ENCODE peak calls at places on chromosomes 5 and 9, in six cellular contexts. F is colonic mucosa; M is Karpas-422; V is cardiac muscle cell; K is CD8-positive, alpha-beta memory T cell; J is A549. R is an unnamed sample.

GRCh38 chr5:36150676-36151433 is 832 bp downstream of the LMBRD2 start:
- DNase-seq in J (peak), K (peak), M (peak), V (peak), F (peak), R (no peak)

GRCh38 chr9:136765041-136765440 is 723 bp upstream of the LCN15 start:
- DNase-seq in J (no peak), F (no peak), V (no peak), K (no peak), M (no peak), R (no peak)

GRCh38 chr5:174281855-174282254 is 236.3 kb downstream of the NSG2 start:
- DNase-seq in V (no peak), K (no peak), J (no peak), M (no peak), F (no peak), R (no peak)

GRCh38 chr5:103780794-103781193 is 218.2 kb upstream of the NUDT12 start:
- DNase-seq in V (no peak), M (no peak), J (no peak), K (no peak), F (no peak), R (no peak)

GRCh38 chr5:1732238-1732880 is 67.3 kb downstream of the MRPL36 start:
- DNase-seq in M (no peak), V (no peak), K (no peak), F (peak), J (peak), R (peak)

GRCh38 chr5:7068156-7068555 is 327.8 kb upstream of the ADCY2 start:
- DNase-seq in F (no peak), J (no peak), V (no peak), K (no peak), M (no peak), R (no peak)

GRCh38 chr9:101999441-101999840 is 261.0 kb upstream of the GRIN3A start:
- DNase-seq in J (no peak), K (no peak), F (no peak), M (no peak), V (no peak), R (no peak)

GRCh38 chr9:87713278-87713989 is 12.5 kb upstream of the CTSL start:
- DNase-seq in M (no peak), F (peak), V (no peak), K (no peak), J (peak), R (peak)

GRCh38 chr9:91789941-91790340 is 160.1 kb downstream of the ROR2 start:
- DNase-seq in J (no peak), V (no peak), F (no peak), M (no peak), K (no peak), R (no peak)

GRCh38 chr5:2902186-2902585 is 150.7 kb upstream of the IRX2 start:
- DNase-seq in M (no peak), F (no peak), V (no peak), J (no peak), K (no peak), R (peak)

GRCh38 chr5:121913397-121913796 is 48.4 kb upstream of the SRFBP1 start:
- DNase-seq in J (no peak), M (no peak), V (no peak), F (no peak), K (no peak), R (no peak)

GRCh38 chr9:36328798-36329411 is 70.7 kb upstream of the GNE start:
- DNase-seq in J (peak), V (peak), M (peak), F (peak), K (peak), R (no peak)

GRCh38 chr9:135883410-135884089 is 23.8 kb downstream of the CAMSAP1 start:
- DNase-seq in K (no peak), J (no peak), M (peak), V (no peak), F (no peak), R (peak)

GRCh38 chr5:113039229-113039628 is 62.6 kb downstream of the DCP2 start:
- DNase-seq in V (no peak), F (no peak), J (no peak), K (no peak), M (no peak), R (no peak)

GRCh38 chr9:106886111-106887046 is 23.4 kb downstream of the ZNF462 start:
- DNase-seq in K (no peak), V (no peak), M (no peak), F (no peak), J (no peak), R (no peak)

GRCh38 chr5:160348080-160348479 is 22.3 kb downstream of the C1QTNF2 start:
- DNase-seq in M (no peak), F (no peak), V (no peak), J (no peak), K (no peak), R (no peak)

GRCh38 chr5:176501333-176501732 is 35.9 kb downstream of the RNF44 start:
- DNase-seq in M (no peak), J (no peak), V (no peak), K (no peak), F (no peak), R (no peak)

GRCh38 chr5:137629646-137630045 is 106.2 kb downstream of the KLHL3 start:
- DNase-seq in J (peak), F (no peak), K (no peak), V (peak), M (peak), R (no peak)

GRCh38 chr9:26687421-26687820 is 205.2 kb downstream of the CAAP1 start:
- DNase-seq in J (no peak), K (no peak), V (peak), M (no peak), F (no peak), R (no peak)

GRCh38 chr5:54551292-54551691 is 33.7 kb downstream of the SNX18 start:
- DNase-seq in M (peak), F (no peak), J (no peak), K (no peak), V (no peak), R (no peak)

GRCh38 chr5:171201285-171201684 is 107.8 kb upstream of the TLX3 start:
- DNase-seq in J (no peak), F (no peak), K (no peak), V (peak), M (no peak), R (no peak)

DNA sequence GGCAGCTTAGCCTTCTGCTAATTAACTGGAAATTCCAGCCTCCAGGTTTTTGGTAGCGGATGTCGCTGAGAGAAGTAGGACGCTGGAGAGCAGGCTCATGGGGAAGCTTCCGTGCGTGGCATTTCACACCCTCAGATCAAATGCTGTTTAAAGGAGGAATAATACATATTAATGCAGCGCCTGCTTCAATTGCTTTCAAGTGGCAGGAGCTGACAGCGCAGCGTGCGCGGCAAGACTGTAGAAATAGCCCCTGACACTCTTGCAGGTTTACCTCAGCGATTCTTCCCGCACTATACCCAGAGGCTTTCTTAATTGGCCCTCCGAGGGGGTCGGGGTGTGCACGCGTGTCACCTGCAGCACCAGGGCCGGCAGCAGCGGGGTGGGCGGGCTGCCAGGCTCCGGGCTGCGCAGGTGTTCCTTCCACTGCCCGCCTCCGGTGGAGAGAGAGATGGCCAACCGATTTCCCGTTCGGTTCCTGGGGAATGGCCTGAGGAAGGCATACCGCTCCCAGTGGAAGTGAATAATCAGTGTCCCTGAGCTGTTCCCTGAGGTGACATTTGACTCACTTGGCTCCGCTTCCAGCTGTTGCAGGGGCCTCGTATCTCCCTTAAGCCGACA is 427.9 kb downstream of the KCTD16 start:
- DNase-seq in K (no peak), J (no peak), F (no peak), V (peak), M (no peak), R (no peak)
- H3K4me3 ChIP-seq in K (no peak), J (peak), F (no peak), V (peak), M (no peak), R (peak)

GRCh38 chr5:18744441-18744840 is 1110.2 kb downstream of the TAF11L14 start:
- DNase-seq in J (no peak), M (no peak), V (no peak), K (no peak), F (no peak), R (no peak)

GRCh38 chr5:18742830-18743229 is 1108.6 kb downstream of the TAF11L14 start:
- DNase-seq in K (no peak), V (no peak), F (no peak), J (no peak), M (no peak), R (no peak)

GRCh38 chr5:18745988-18746615 is 1111.8 kb downstream of the TAF11L14 start:
- DNase-seq in M (peak), V (no peak), F (peak), J (peak), K (peak), R (no peak)

GRCh38 chr5:18745591-18745987 is 1111.3 kb downstream of the TAF11L14 start:
- DNase-seq in K (peak), F (no peak), M (peak), V (no peak), J (peak), R (no peak)

GRCh38 chr5:18744990-18745590 is 1110.8 kb downstream of the TAF11L14 start:
- DNase-seq in K (peak), J (no peak), M (peak), V (no peak), F (no peak), R (no peak)
- H3K27ac ChIP-seq in K (peak), J (peak), M (no peak), V (no peak), F (peak), R (peak)

DNA sequence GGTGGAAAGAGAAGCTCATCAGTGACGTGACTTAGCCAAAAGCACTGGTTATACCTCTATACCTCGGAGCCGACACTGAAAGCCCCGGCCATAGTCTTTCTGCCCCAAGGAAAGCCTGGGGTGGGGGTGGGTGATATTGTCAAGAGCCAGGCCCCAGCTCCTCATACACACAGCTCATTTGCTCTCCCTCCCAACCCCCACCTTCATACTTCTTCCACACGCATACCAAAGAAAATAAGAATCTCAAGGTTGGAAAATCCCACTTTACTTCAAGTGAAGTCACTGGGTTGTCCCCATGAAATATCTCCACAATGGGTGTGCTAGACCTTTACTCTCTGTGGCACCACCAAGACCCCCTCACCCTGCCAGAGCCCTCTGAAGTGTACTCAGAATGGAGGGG is 27.1 kb upstream of the MGAT1 start:
- DNase-seq in K (no peak), F (no peak), V (no peak), M (no peak), J (no peak), R (no peak)
- H3K4me3 ChIP-seq in K (peak), F (no peak), V (no peak), M (peak), J (peak), R (peak)

GRCh38 chr9:127181595-127182190 is 59.3 kb upstream of the ANGPTL2 start:
- DNase-seq in J (no peak), M (no peak), F (no peak), V (no peak), K (no peak), R (peak)

GRCh38 chr9:127183814-127184582 is 61.6 kb upstream of the ANGPTL2 start:
- DNase-seq in V (no peak), K (no peak), F (no peak), J (no peak), M (no peak), R (no peak)

GRCh38 chr9:127181315-127181580 is 58.8 kb upstream of the ANGPTL2 start:
- DNase-seq in V (no peak), K (no peak), M (no peak), F (no peak), J (no peak), R (peak)

GRCh38 chr9:127184641-127185040 is 62.2 kb upstream of the ANGPTL2 start:
- DNase-seq in F (no peak), K (no peak), M (no peak), J (no peak), V (no peak), R (no peak)

DNA sequence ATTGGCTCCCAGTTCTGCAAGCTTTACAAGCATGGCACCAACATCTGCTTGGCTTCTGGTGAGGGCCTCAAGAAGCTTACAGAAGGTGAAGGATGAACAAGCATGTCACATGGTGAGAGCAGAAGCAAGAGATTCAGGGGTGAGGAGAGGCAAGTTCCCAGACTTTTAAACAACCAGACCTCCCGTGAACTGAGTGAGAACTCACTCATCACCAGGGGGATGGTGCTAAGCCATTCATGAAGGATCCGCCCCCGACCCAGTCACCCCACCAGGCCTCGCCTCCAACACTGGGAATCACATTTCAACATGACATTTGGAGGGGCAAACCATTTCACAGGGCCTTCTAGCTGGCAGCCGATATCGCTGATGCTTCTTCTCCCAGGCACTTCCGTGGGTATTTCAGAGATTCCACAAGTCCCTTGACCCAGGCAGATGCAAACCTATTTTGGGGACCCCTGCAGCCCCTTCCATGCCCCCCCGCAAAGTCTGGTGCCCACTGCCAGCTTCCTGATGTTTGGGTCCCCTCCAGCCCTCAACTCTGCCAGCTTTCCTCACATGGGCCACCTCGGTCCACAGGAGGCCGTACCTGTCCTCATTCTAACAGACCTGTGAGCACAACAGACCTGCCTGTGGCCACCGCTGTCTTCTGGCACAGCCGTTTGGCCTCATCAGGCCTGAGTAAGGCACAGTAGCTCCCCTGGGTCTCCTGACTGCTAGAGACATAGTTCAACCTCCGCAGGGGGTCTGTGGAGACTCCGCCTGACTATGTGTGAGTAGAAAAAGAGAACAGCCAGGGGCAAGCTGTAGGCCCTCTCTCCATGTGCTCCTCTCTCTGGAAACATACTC is 60.7 kb upstream of the ANGPTL2 start:
- DNase-seq in F (no peak), M (no peak), K (no peak), V (no peak), J (no peak), R (peak)
- H3K27ac ChIP-seq in F (no peak), M (no peak), K (no peak), V (no peak), J (no peak), R (peak)

GRCh38 chr5:179326176-179326997 is 18.9 kb downstream of the ADAMTS2 start:
- DNase-seq in K (no peak), F (peak), M (no peak), J (no peak), V (no peak), R (no peak)
- H3K4me3 ChIP-seq in K (no peak), F (no peak), M (no peak), J (no peak), V (no peak), R (peak)

GRCh38 chr5:72557147-72557501 is 49.9 kb upstream of the ZNF366 start:
- DNase-seq in F (no peak), M (no peak), K (no peak), V (no peak), J (no peak), R (no peak)
- H3K27ac ChIP-seq in F (no peak), M (no peak), K (no peak), V (peak), J (peak), R (peak)

DNA sequence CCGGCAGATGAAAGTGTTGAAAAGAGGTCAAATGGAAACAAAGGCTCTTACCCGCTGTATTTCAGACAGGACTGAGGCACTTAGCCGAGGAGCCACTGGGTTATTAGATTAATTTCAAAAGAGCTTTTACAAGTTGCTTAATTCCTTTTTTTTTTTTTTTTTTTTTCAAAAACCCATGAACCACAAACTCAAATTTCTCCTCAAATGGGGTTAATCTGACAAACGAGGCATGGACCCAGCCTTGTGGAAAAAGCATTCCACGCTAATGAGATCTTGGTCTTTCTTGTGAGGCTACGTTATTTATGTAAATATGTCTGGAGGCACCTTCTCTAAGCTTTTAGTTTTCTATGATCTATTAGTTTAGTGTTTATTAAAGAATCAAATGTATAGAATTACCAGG is 134.5 kb downstream of the CDH6 start:
- DNase-seq in K (no peak), V (no peak), J (no peak), F (no peak), M (no peak), R (no peak)
- H3K4me3 ChIP-seq in K (no peak), V (no peak), J (no peak), F (no peak), M (no peak), R (no peak)

GRCh38 chr5:59685131-59685530 is 208.4 kb downstream of the PDE4D start:
- DNase-seq in V (no peak), F (no peak), M (no peak), K (no peak), J (no peak), R (no peak)

GRCh38 chr5:59682542-59682941 is 211.0 kb downstream of the PDE4D start:
- DNase-seq in J (no peak), M (no peak), K (no peak), F (no peak), V (no peak), R (no peak)

GRCh38 chr5:59684388-59685003 is 209.0 kb downstream of the PDE4D start:
- DNase-seq in J (no peak), M (no peak), V (no peak), F (no peak), K (no peak), R (no peak)

GRCh38 chr5:59683311-59683710 is 210.2 kb downstream of the PDE4D start:
- DNase-seq in J (no peak), V (no peak), F (no peak), M (no peak), K (no peak), R (no peak)

GRCh38 chr5:59685806-59686205 is 207.7 kb downstream of the PDE4D start:
- DNase-seq in J (no peak), M (no peak), K (no peak), V (no peak), F (no peak), R (no peak)
- H3K27ac ChIP-seq in J (no peak), M (no peak), K (no peak), V (no peak), F (no peak), R (no peak)

GRCh38 chr9:121271368-121272351 is 3.7 kb downstream of the GSN start:
- DNase-seq in V (no peak), F (no peak), J (no peak), K (no peak), M (no peak), R (peak)

GRCh38 chr9:121269030-121269887 is 1.3 kb downstream of the GSN start:
- DNase-seq in F (peak), M (no peak), K (no peak), V (no peak), J (no peak), R (peak)

GRCh38 chr9:121268598-121269029 is 652 bp downstream of the GSN start:
- DNase-seq in J (no peak), K (no peak), M (peak), V (no peak), F (no peak), R (no peak)

GRCh38 chr9:121267689-121268597 is at the start of gene GSN:
- DNase-seq in J (peak), F (peak), V (peak), M (peak), K (peak), R (peak)

DNA sequence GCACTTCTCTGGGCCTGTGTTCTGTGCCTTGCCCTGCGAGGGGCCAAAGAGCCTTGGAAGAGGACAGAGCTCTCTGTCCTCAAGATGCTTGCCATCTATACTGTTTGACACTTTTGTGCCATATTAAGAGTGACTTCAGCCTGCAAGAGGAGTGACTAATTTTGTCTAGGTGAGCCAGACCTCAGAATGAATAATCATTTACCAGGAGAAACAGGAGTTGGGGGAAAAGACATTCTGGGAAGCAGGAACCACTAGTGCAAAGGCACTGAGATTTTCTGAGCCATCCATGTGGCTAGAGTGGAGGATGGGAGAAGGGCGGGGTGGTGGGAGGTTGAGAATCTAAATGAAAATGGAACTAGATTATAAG is 1.9 kb downstream of the GSN start:
- DNase-seq in M (no peak), F (no peak), K (no peak), V (no peak), J (no peak), R (no peak)
- H3K4me3 ChIP-seq in M (no peak), F (peak), K (no peak), V (no peak), J (no peak), R (peak)